ENCODE peak calls at places on chromosome 18, in nine cellular contexts. I, Q, U, P, V, J, T, X and S are unnamed samples.
A peak's percentile ranks its signal among the peaks of the same experiment; 100 is the strongest.

GRCh38 chr18:58257461-58257860 is 213.4 kb downstream of the NEDD4L start:
- DNase-seq in Q (no peak), P (peak; percentile 70), U (no peak), X (no peak), J (peak; percentile 15), I (no peak), V (no peak), T (no peak), S (peak; percentile 34)

GRCh38 chr18:3683483-3683882 is 233.5 kb downstream of the TGIF1 start:
- DNase-seq in V (no peak), J (no peak), U (no peak), T (no peak), X (no peak), P (no peak), I (no peak), Q (peak; percentile 2), S (no peak)

GRCh38 chr18:23302852-23303527 is 150.1 kb upstream of the RIOK3 start:
- DNase-seq in P (peak; percentile 95), X (no peak), T (no peak), J (peak; percentile 86), U (peak; percentile 91), V (no peak), Q (no peak), I (no peak), S (peak; percentile 79)

GRCh38 chr18:55529581-55529980 is 58.4 kb downstream of the TCF4 start:
- DNase-seq in I (no peak), V (no peak), J (no peak), P (no peak), T (no peak), Q (no peak), X (no peak), U (no peak), S (no peak)

GRCh38 chr18:56097561-56098095 is 509.6 kb upstream of the TCF4 start:
- DNase-seq in T (no peak), V (no peak), Q (peak; percentile 94), P (peak; percentile 26), I (peak; percentile 7), X (no peak), J (no peak), U (no peak), S (no peak)

GRCh38 chr18:12057419-12058039 is 36.1 kb upstream of the ANKRD62 start:
- DNase-seq in J (no peak), U (no peak), X (no peak), I (no peak), P (no peak), V (no peak), T (no peak), Q (no peak), S (no peak)

GRCh38 chr18:27750014-27750413 is 426.9 kb downstream of the CDH2 start:
- DNase-seq in T (peak; percentile 64), V (peak; percentile 61), J (peak; percentile 23), P (peak; percentile 79), X (no peak), I (peak; percentile 34), Q (peak; percentile 5), U (peak; percentile 17), S (peak; percentile 78)

GRCh38 chr18:74213429-74213828 is 65.1 kb downstream of the TIMM21 start:
- DNase-seq in J (no peak), V (no peak), P (no peak), X (no peak), Q (no peak), T (no peak), I (no peak), U (no peak), S (no peak)

GRCh38 chr18:48036641-48037421 is 106.4 kb upstream of the SMAD2 start:
- DNase-seq in Q (peak; percentile 81), T (no peak), U (no peak), P (no peak), I (peak; percentile 65), J (no peak), X (no peak), V (no peak), S (no peak)

GRCh38 chr18:42052137-42052708 is 97.2 kb downstream of the PIK3C3 start:
- DNase-seq in V (no peak), Q (peak; percentile 13), P (peak; percentile 17), U (peak; percentile 30), I (peak; percentile 9), T (no peak), X (no peak), J (peak; percentile 53), S (peak; percentile 63)

GRCh38 chr18:8504451-8504850 is 104.8 kb upstream of the RAB12 start:
- DNase-seq in Q (no peak), I (no peak), X (no peak), V (no peak), P (no peak), U (no peak), J (no peak), T (no peak), S (no peak)

GRCh38 chr18:73487956-73488355 is 620.2 kb upstream of the NETO1 start:
- DNase-seq in P (no peak), I (no peak), T (no peak), X (no peak), U (no peak), Q (no peak), V (no peak), J (peak; percentile 88), S (peak; percentile 33)

GRCh38 chr18:48901145-48902022 is 49.4 kb downstream of the SMAD7 start:
- DNase-seq in U (no peak), X (no peak), V (no peak), J (no peak), I (no peak), T (no peak), P (no peak), Q (no peak), S (no peak)

GRCh38 chr18:9475643-9476580 is 599 bp downstream of the RALBP1 start:
- DNase-seq in J (peak; percentile 36), I (peak; percentile 32), P (peak; percentile 52), T (no peak), X (peak; percentile 18), U (peak; percentile 54), Q (no peak), V (no peak), S (peak; percentile 79)

GRCh38 chr18:64765908-64766307 is 617.0 kb upstream of the LINC00305 start:
- DNase-seq in T (no peak), U (no peak), V (no peak), J (no peak), Q (no peak), I (no peak), X (no peak), P (no peak), S (no peak)

GRCh38 chr18:74457043-74457742 is at the start of gene DIPK1C:
- DNase-seq in J (no peak), P (no peak), T (no peak), Q (no peak), U (no peak), I (no peak), V (no peak), X (no peak), S (peak; percentile 4)

GRCh38 chr18:70373062-70373519 is 84.2 kb downstream of the SOCS6 start:
- DNase-seq in P (peak; percentile 97), J (peak; percentile 99), V (no peak), U (peak; percentile 83), I (no peak), Q (no peak), X (no peak), T (no peak), S (peak; percentile 93)

GRCh38 chr18:55316615-55317184 is 271.3 kb downstream of the TCF4 start:
- DNase-seq in I (no peak), P (no peak), U (no peak), X (no peak), Q (no peak), T (no peak), J (peak; percentile 40), V (no peak), S (peak; percentile 31)

GRCh38 chr18:63970803-63971191 is 916 bp downstream of the SERPINB8 start:
- DNase-seq in V (peak; percentile 39), P (no peak), J (no peak), Q (no peak), X (no peak), U (peak; percentile 22), T (no peak), I (no peak), S (peak; percentile 81)

GRCh38 chr18:47251289-47252120 is at the start of gene SKOR2:
- DNase-seq in J (no peak), I (peak; percentile 74), P (peak; percentile 10), V (peak; percentile 74), T (no peak), X (no peak), U (no peak), Q (peak; percentile 30), S (peak; percentile 9)

GRCh38 chr18:57258131-57258777 is 94.1 kb upstream of the ST8SIA3 start:
- DNase-seq in P (no peak), X (no peak), U (no peak), V (no peak), T (no peak), J (no peak), Q (peak; percentile 13), I (no peak), S (no peak)

GRCh38 chr18:7721532-7721931 is 154.4 kb downstream of the PTPRM start:
- DNase-seq in V (no peak), X (no peak), U (no peak), T (no peak), P (no peak), Q (no peak), J (no peak), I (no peak), S (no peak)

GRCh38 chr18:35524236-35524635 is 26.5 kb upstream of the INO80C start:
- DNase-seq in U (no peak), V (no peak), I (no peak), T (no peak), P (no peak), Q (no peak), X (no peak), J (no peak), S (no peak)

GRCh38 chr18:7147399-7147798 is 29.8 kb upstream of the LAMA1 start:
- DNase-seq in I (no peak), U (no peak), Q (no peak), P (no peak), V (no peak), X (no peak), T (no peak), J (no peak), S (no peak)

GRCh38 chr18:48565105-48565504 is 26.3 kb downstream of the CTIF start:
- DNase-seq in I (no peak), J (no peak), X (no peak), U (no peak), Q (no peak), P (no peak), V (no peak), T (no peak), S (no peak)

GRCh38 chr18:59272971-59273935 is at the start of gene RAX:
- DNase-seq in X (no peak), T (no peak), V (peak; percentile 32), J (peak; percentile 11), I (peak; percentile 94), Q (no peak), P (no peak), U (no peak), S (peak; percentile 46)

GRCh38 chr18:49168970-49169619 is 218.3 kb upstream of the SMAD7 start:
- DNase-seq in V (peak; percentile 55), Q (no peak), U (no peak), X (no peak), I (no peak), J (no peak), T (no peak), P (no peak), S (no peak)

GRCh38 chr18:56333846-56334245 is 304.5 kb downstream of the TXNL1 start:
- DNase-seq in V (no peak), U (no peak), X (no peak), Q (no peak), P (no peak), J (peak; percentile 3), T (no peak), I (no peak), S (no peak)

GRCh38 chr18:39313992-39314391 is 1748.4 kb upstream of the CELF4 start:
- DNase-seq in I (no peak), V (peak; percentile 11), X (no peak), T (no peak), P (no peak), U (no peak), J (no peak), Q (peak; percentile 98), S (no peak)

GRCh38 chr18:5500158-5500939 is 43.4 kb downstream of the EPB41L3 start:
- DNase-seq in U (no peak), J (no peak), V (no peak), X (no peak), P (no peak), T (no peak), I (no peak), Q (no peak), S (no peak)

GRCh38 chr18:79542876-79543750 is 136.5 kb upstream of the CTDP1 start:
- DNase-seq in X (no peak), J (no peak), Q (no peak), T (no peak), U (no peak), P (no peak), V (no peak), I (no peak), S (no peak)